ENCODE peak calls at places on chromosomes 11 and 22, in five cellular contexts. T, N, M, D and U are unnamed samples.

GRCh38 chr11:65852508-65853248 is 5.3 kb downstream of the CFL1 start:
- DNase-seq in N (no peak), D (no peak), M (peak; percentile 35), T (peak; percentile 58), U (no peak)

GRCh38 chr11:71488086-71488967 is 35.3 kb downstream of the NADSYN1 start:
- DNase-seq in T (no peak), D (no peak), N (peak; percentile 33), M (no peak), U (no peak)

GRCh38 chr22:41578818-41579217 is 10.8 kb downstream of the PMM1 start:
- DNase-seq in D (no peak), M (no peak), N (no peak), T (no peak), U (no peak)

GRCh38 chr22:48703265-48703941 is 1124.3 kb downstream of the BRD1 start:
- DNase-seq in N (no peak), D (peak; percentile 62), T (peak; percentile 71), M (peak; percentile 29), U (no peak)

GRCh38 chr11:131632971-131633370 is 262.6 kb downstream of the NTM start:
- DNase-seq in T (no peak), M (no peak), D (no peak), N (no peak), U (no peak)

GRCh38 chr11:64356498-64357411 is 2.2 kb upstream of the RPS6KA4 start:
- DNase-seq in D (no peak), M (peak; percentile 68), T (peak; percentile 74), N (peak; percentile 28), U (no peak)

GRCh38 chr22:49620003-49620556 is 207.6 kb downstream of the BRD1 start:
- DNase-seq in D (no peak), M (no peak), N (no peak), T (no peak), U (no peak)

GRCh38 chr22:42433754-42434153 is 1.6 kb upstream of the NFAM1 start:
- DNase-seq in M (no peak), D (no peak), T (no peak), N (no peak), U (no peak)

GRCh38 chr11:130636672-130637463 is 188.4 kb downstream of the ADAMTS15 start:
- DNase-seq in N (peak; percentile 69), M (no peak), D (no peak), T (no peak), U (no peak)

GRCh38 chr22:39207141-39208012 is 37.4 kb downstream of the PDGFB start:
- DNase-seq in D (no peak), T (peak; percentile 48), M (peak; percentile 79), N (peak; percentile 23), U (no peak)

GRCh38 chr11:10455637-10456487 is 798 bp downstream of the AMPD3 start:
- DNase-seq in T (no peak), N (peak; percentile 59), M (no peak), D (peak; percentile 75), U (peak; percentile 36)

GRCh38 chr22:22558972-22559603 is at the start of gene PRAME:
- DNase-seq in T (peak; percentile 78), D (no peak), N (peak; percentile 22), M (peak; percentile 51), U (no peak)

GRCh38 chr11:1508986-1509385 is 22.4 kb upstream of the MOB2 start:
- DNase-seq in N (no peak), M (no peak), T (no peak), D (no peak), U (no peak)

GRCh38 chr11:11628651-11629050 is 6.8 kb upstream of the GALNT18 start:
- DNase-seq in T (no peak), D (no peak), N (no peak), M (no peak), U (no peak)

GRCh38 chr11:88308576-88308975 is 29.0 kb downstream of the CTSC start:
- DNase-seq in M (no peak), D (no peak), T (no peak), N (no peak), U (no peak)

GRCh38 chr11:44709966-44710365 is 16.8 kb upstream of the TSPAN18 start:
- DNase-seq in M (no peak), N (peak; percentile 6), D (no peak), T (no peak), U (no peak)

GRCh38 chr11:36411202-36411640 is 98.9 kb downstream of the TRAF6 start:
- DNase-seq in N (no peak), M (no peak), D (peak; percentile 78), T (peak; percentile 64), U (no peak)

GRCh38 chr11:113994077-113994954 is 19.4 kb downstream of the HTR3A start:
- DNase-seq in M (no peak), T (no peak), D (no peak), N (peak; percentile 17), U (no peak)

GRCh38 chr22:41883400-41883799 is 31.5 kb downstream of the SHISA8 start:
- DNase-seq in N (no peak), M (no peak), T (no peak), D (no peak), U (no peak)

GRCh38 chr11:130371004-130371590 is 56.4 kb upstream of the ZBTB44 start:
- DNase-seq in D (no peak), T (no peak), N (no peak), M (no peak), U (no peak)

GRCh38 chr11:2441171-2441570 is 3.1 kb downstream of the TRPM5 start:
- DNase-seq in M (no peak), T (peak; percentile 61), D (no peak), N (no peak), U (no peak)

GRCh38 chr11:36492724-36493304 is 17.3 kb downstream of the TRAF6 start:
- DNase-seq in M (no peak), T (no peak), N (peak; percentile 72), D (no peak), U (no peak)

GRCh38 chr22:45974498-45974897 is 2.5 kb downstream of the WNT7B start:
- DNase-seq in N (no peak), D (peak; percentile 66), M (no peak), T (no peak), U (no peak)

DNA sequence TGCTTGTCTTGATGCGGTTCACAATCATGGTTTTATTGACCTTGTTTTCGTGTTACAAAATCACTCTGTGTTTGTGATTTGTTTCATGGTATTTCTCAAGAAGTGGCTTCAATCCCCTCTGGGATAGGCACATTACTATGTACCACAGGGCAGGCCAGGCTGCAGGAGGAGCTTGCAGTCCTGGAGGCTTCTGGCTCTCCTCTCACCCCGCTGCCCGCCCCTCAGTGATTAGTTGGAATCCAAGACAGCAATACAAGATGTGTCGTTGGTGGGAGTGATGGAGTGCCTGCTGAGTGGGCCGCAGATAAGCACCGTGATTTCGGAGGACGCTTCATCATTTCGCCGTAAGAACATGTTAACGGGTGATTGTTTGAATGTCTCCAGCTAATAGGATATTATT is 384.4 kb downstream of the MIAT start:
- DNase-seq in T (no peak), M (no peak), D (no peak), N (no peak), U (no peak)
- H3K4me3 ChIP-seq in T (no peak overlapping the region), M (no peak overlapping the region), D (no peak overlapping the region), N (no peak overlapping the region), U (no peak overlapping the region)

DNA sequence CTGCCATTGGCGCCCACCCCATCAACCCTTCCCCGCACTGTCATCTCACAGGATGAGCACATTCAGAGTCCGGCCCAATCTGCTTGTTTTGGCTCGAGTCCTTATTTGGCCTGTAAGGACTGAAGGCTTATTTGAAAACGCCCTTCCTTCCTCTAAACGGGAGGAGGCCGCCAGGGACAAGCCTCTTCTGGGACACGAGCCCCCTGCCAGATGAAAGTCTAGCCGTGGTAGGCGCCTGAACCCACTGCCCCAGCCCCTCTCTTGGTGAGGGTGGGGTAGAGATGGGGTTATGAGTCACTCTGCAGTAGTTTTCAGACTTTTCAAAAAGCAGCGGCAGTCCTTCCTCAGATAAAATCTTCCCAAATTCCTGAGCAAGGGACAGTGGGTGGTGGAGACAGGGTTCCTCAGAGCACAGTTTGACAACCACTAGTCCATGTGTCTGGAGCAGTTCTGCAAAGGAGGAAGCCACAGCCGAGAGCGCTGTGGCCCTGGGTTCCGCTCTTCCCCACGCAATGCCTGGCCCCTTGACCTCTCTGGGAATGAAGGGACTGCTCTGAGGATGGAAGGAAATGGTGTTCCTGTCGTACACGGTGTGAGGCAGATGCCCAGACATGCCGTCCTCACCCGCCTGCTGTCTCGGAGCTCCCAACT is 57.0 kb downstream of the MYH9 start:
- DNase-seq in M (no peak), T (no peak), N (peak; percentile 83), D (no peak), U (no peak)
- H3K4me1 ChIP-seq in M (peaks cover 79% of the 10 kb centered on the region), T (peaks cover 93% of the 10 kb centered on the region), N (peaks cover 94% of the 10 kb centered on the region), D (peaks cover 100% of the 10 kb centered on the region), U (peaks cover 6% of the 10 kb centered on the region)

GRCh38 chr11:46388619-46389449 is 2.7 kb downstream of the CHRM4 start:
- DNase-seq in N (no peak), D (no peak), M (no peak), T (no peak), U (no peak)
- H3K4me3 ChIP-seq in N (no peak overlapping the region), D (peak overlapping the region; percentile 50), M (no peak overlapping the region), T (no peak overlapping the region), U (no peak overlapping the region)

GRCh38 chr11:67356551-67356866 is 3.2 kb upstream of the POLD4 start:
- DNase-seq in M (no peak), T (no peak), N (no peak), D (no peak), U (no peak)
- H3K4me1 ChIP-seq in M (peaks cover 17% of the 10 kb centered on the region), T (peaks cover 55% of the 10 kb centered on the region), N (peaks cover 42% of the 10 kb centered on the region), D (peaks cover 57% of the 10 kb centered on the region), U (peaks cover 77% of the 10 kb centered on the region)